ENCODE peak calls at places on chromosomes 6 and 20, in five cellular contexts. G is heart left ventricle, O is uterus, U is suprapubic skin, V is adrenal gland. B is an unnamed sample.

GRCh38 chr20:60224914-60225313 is 266.7 kb downstream of the CDH26 start:
- DNase-seq in G (no peak), O (no peak), U (no peak), V (no peak), B (no peak)

GRCh38 chr6:100700009-100700408 is 181.1 kb downstream of the ASCC3 start:
- DNase-seq in G (no peak), O (no peak), U (no peak), V (no peak), B (no peak)

GRCh38 chr6:162964703-162965140 is 236.9 kb downstream of the PACRG start:
- DNase-seq in G (peak; percentile 59), O (no peak), U (peak; percentile 79), V (peak; percentile 60), B (no peak)

GRCh38 chr20:24634855-24635254 is 165.4 kb downstream of the SYNDIG1 start:
- DNase-seq in G (no peak), O (peak; percentile 30), U (no peak), V (no peak), B (no peak)

GRCh38 chr20:59010995-59011873 is 4.2 kb upstream of the CTSZ start:
- DNase-seq in G (peak; percentile 37), O (no peak), U (no peak), V (no peak), B (peak; percentile 51)

GRCh38 chr6:72865467-72865866 is 243.6 kb downstream of the KCNQ5 start:
- DNase-seq in G (no peak), O (no peak), U (no peak), V (no peak), B (no peak)

GRCh38 chr6:12844284-12845223 is 128.0 kb downstream of the PHACTR1 start:
- DNase-seq in G (no peak), O (no peak), U (no peak), V (no peak), B (no peak)

GRCh38 chr6:143759666-143760065 is 81.9 kb downstream of the PHACTR2 start:
- DNase-seq in G (no peak), O (no peak), U (no peak), V (no peak), B (no peak)

GRCh38 chr6:147245693-147246092 is 41.5 kb downstream of the STXBP5 start:
- DNase-seq in G (no peak), O (no peak), U (no peak), V (no peak), B (no peak)

GRCh38 chr6:80637312-80637711 is 530.8 kb downstream of the BCKDHB start:
- DNase-seq in G (no peak), O (no peak), U (no peak), V (no peak), B (no peak)

GRCh38 chr6:39441301-39441700 is 118.8 kb upstream of the KCNK16 start:
- DNase-seq in G (no peak), O (no peak), U (no peak), V (no peak), B (no peak)

GRCh38 chr20:35558981-35559693 is 17.3 kb downstream of the ERGIC3 start:
- DNase-seq in G (no peak), O (no peak), U (no peak), V (no peak), B (no peak)

GRCh38 chr6:28336284-28337024 is 506 bp upstream of the ZSCAN31 start:
- DNase-seq in G (peak; percentile 28), O (peak; percentile 34), U (no peak), V (peak; percentile 32), B (peak; percentile 31)

GRCh38 chr20:19692685-19693119 is 65.4 kb upstream of the RIN2 start:
- DNase-seq in G (peak; percentile 52), O (peak; percentile 55), U (no peak), V (peak; percentile 31), B (peak; percentile 39)

GRCh38 chr20:19252670-19253120 is 40.3 kb downstream of the SLC24A3 start:
- DNase-seq in G (no peak), O (peak; percentile 75), U (peak; percentile 85), V (peak; percentile 24), B (no peak)

GRCh38 chr6:35031611-35032529 is 109.3 kb downstream of the TCP11 start:
- DNase-seq in G (no peak), O (no peak), U (no peak), V (no peak), B (no peak)

GRCh38 chr20:31708839-31709534 is 13.7 kb downstream of the BCL2L1 start:
- DNase-seq in G (no peak), O (no peak), U (no peak), V (no peak), B (no peak)

GRCh38 chr6:52360028-52360427 is 1.9 kb upstream of the PAQR8 start:
- DNase-seq in G (no peak), O (no peak), U (no peak), V (no peak), B (no peak)

GRCh38 chr6:170285482-170285881 is 5.4 kb downstream of the DLL1 start:
- DNase-seq in G (no peak), O (no peak), U (no peak), V (peak; percentile 7), B (no peak)

GRCh38 chr6:3939964-3940363 is 90.8 kb downstream of the FAM50B start:
- DNase-seq in G (no peak), O (no peak), U (no peak), V (no peak), B (no peak)

GRCh38 chr6:3940703-3941102 is 91.5 kb downstream of the FAM50B start:
- DNase-seq in G (no peak), O (no peak), U (no peak), V (no peak), B (no peak)

GRCh38 chr6:3939559-3939958 is 90.4 kb downstream of the FAM50B start:
- DNase-seq in G (no peak), O (no peak), U (no peak), V (no peak), B (no peak)

GRCh38 chr6:3946779-3947178 is 97.6 kb downstream of the FAM50B start:
- DNase-seq in G (no peak), O (no peak), U (no peak), V (no peak), B (no peak)

DNA sequence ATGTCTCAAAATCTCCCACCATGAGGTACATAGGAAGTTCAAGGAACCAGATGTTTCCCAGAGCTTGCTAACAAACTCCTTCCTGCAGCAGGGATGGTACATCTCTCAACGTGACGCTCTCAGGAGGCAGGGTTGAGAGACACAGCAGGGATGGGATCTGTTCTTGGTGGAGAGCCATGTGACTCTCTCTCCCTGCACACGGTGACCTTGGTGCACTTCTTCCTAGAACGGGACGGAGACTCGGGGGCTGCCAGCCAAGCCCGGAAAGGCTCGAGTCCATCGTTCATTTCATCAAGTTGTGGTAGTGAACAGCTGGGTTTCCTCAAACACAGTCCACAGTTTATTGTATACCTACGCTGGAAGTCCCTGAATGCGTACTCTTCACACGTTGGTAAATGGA is 94.2 kb downstream of the FAM50B start:
- DNase-seq in G (no peak), O (peak; percentile 38), U (no peak), V (no peak), B (no peak)
- H3K4me1 ChIP-seq in G (no peaks in the 10 kb centered on the region), O (no peaks in the 10 kb centered on the region), U (no peaks in the 10 kb centered on the region), V (peaks cover 5% of the 10 kb centered on the region), B (no peaks in the 10 kb centered on the region)

DNA sequence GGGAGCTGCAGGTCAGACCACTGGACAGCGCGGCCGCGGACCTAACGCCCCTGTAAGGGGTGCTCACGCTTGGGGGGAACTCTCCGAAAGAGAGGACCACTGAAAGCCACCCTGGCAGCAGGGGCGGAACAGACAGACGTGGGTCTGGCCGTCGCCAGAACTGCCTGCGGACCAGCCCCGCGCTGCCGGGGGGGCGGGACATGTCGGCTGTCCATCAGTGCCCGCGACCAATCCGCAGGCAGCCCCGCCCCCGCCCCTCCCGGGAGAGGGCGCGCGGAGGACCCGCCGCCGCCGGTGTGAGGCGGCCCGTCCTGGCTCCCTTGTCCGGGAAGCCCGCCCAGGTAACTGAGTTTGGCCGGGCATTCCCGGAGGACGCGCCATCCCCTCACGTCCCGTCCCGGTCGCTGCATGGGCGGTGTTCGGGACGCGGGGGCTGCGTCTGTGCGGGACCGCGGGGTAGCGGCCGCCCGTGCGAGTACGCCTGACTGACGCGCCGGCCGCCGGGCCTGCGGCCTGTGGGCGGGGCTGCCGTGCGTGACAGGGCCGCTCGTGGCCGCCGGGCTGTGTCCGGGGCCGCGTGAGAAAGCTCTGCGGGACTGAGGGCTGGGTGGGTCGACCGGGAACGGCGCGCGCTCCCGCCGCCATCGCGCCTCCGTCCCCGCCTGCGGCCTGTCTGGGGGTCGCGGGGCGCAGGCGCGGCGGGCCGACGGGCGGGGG is 490 bp upstream of the PLCG1 start:
- DNase-seq in G (peak; percentile 92), O (peak; percentile 88), U (peak; percentile 93), V (peak; percentile 84), B (peak; percentile 90)
- TF ChIP-seq POLR2A in G (peak; percentile 85), O (peak; percentile 82), U (peak; percentile 61), V (peak; percentile 62), B (peak; percentile 84)

DNA sequence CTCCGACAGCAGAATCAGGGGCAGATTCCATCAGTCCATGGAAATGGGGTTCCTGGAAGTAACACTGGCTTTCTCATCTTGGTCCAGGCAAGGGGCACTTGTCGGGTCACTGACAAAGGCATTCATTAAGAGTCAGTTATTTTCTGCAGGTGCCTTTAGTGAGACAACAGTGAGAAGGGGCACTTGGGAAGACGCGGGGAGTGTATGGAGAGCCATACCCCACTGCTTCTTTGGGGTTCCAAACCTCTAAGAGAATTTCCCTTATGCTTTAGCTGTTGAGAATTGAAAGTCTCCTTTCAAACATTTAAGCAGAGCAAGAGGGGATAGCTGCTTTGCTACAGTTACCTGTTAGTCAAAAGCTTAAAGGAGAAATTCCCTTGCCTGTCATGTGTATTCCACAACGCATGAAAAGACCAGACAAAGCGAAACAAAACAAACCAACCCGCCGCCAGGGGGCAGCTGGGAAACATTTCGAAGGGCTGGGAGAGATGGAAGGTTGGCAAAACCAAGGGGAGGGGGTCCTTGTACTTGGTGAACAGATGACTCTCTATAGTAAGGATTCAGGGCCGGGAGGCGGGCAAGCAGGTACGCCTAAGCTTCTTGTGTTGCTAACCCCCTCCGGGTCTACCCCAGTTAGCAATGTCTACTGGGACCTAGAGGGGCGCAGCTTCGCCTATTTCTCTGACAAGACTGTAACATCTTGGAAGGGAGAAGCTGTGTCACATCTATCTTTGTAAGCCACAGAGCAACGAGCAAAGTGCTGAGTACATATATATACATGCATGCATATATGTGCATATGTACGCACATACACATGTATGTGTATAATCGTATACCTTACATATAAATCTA is 474.9 kb upstream of the AGPAT4 start:
- DNase-seq in G (no peak), O (no peak), U (no peak), V (peak; percentile 30), B (no peak)
- TF ChIP-seq CTCF in G (peak; percentile 59), O (no peak), U (no peak), V (peak; percentile 37), B (no peak)

GRCh38 chr6:79466222-79466834 is 70.9 kb downstream of the LCA5 start:
- DNase-seq in G (no peak), O (no peak), U (no peak), V (no peak), B (no peak)
- H3K4me1 ChIP-seq in G (no peaks in the 10 kb centered on the region), O (no peaks in the 10 kb centered on the region), U (peaks cover 6% of the 10 kb centered on the region), V (no peaks in the 10 kb centered on the region), B (no peaks in the 10 kb centered on the region)

GRCh38 chr6:43297644-43298564 is at the start of gene SLC22A7:
- DNase-seq in G (peak; percentile 65), O (no peak), U (no peak), V (peak; percentile 69), B (no peak)
- TF ChIP-seq POLR2A in G (no peak), O (no peak), U (no peak), V (no peak), B (no peak)